ENCODE peak calls at places on chromosomes 7 and 10, in five cellular contexts. One of them, this sample, is unnamed. For H3K4me1, the result is how much of the 10 kb centered on the place peaks cover.

GRCh38 chr7:70668606-70669358 is 463.2 kb upstream of the GALNT17 start:
- DNase-seq in cardiac muscle cell: peak
- DNase-seq in PC-9: no peak
- DNase-seq in left ventricle myocardium inferior: peak
- DNase-seq in upper lobe of right lung: no peak
- DNase-seq in this sample: peak

GRCh38 chr10:82551501-82551900 is 676.5 kb downstream of the NRG3 start:
- DNase-seq in cardiac muscle cell: no peak
- DNase-seq in left ventricle myocardium inferior: no peak
- DNase-seq in PC-9: no peak
- DNase-seq in upper lobe of right lung: no peak
- DNase-seq in this sample: no peak

GRCh38 chr7:96311967-96312366 is 9.9 kb downstream of the SLC25A13 start:
- DNase-seq in upper lobe of right lung: no peak
- DNase-seq in cardiac muscle cell: peak
- DNase-seq in left ventricle myocardium inferior: peak
- DNase-seq in PC-9: no peak
- DNase-seq in this sample: peak

GRCh38 chr7:18753972-18754610 is 258.5 kb downstream of the HDAC9 start:
- DNase-seq in PC-9: no peak
- DNase-seq in left ventricle myocardium inferior: no peak
- DNase-seq in cardiac muscle cell: no peak
- DNase-seq in upper lobe of right lung: no peak
- DNase-seq in this sample: no peak

GRCh38 chr10:69179089-69179742 is 818 bp upstream of the SUPV3L1 start:
- DNase-seq in PC-9: no peak
- DNase-seq in upper lobe of right lung: no peak
- DNase-seq in left ventricle myocardium inferior: no peak
- DNase-seq in cardiac muscle cell: no peak
- DNase-seq in this sample: no peak

GRCh38 chr7:88309845-88310244 is 3.2 kb upstream of the STEAP4 start:
- DNase-seq in cardiac muscle cell: no peak
- DNase-seq in PC-9: no peak
- DNase-seq in upper lobe of right lung: no peak
- DNase-seq in left ventricle myocardium inferior: no peak
- DNase-seq in this sample: no peak

GRCh38 chr10:7258948-7259523 is 151.8 kb downstream of the SFMBT2 start:
- DNase-seq in left ventricle myocardium inferior: no peak
- DNase-seq in cardiac muscle cell: no peak
- DNase-seq in PC-9: no peak
- DNase-seq in upper lobe of right lung: no peak
- DNase-seq in this sample: no peak

GRCh38 chr7:30652951-30653641 is 29.2 kb downstream of the CRHR2 start:
- DNase-seq in cardiac muscle cell: peak
- DNase-seq in PC-9: no peak
- DNase-seq in upper lobe of right lung: peak
- DNase-seq in left ventricle myocardium inferior: no peak
- DNase-seq in this sample: no peak

GRCh38 chr7:913736-914520 is 37.6 kb downstream of the GET4 start:
- DNase-seq in left ventricle myocardium inferior: no peak
- DNase-seq in upper lobe of right lung: no peak
- DNase-seq in cardiac muscle cell: no peak
- DNase-seq in PC-9: peak
- DNase-seq in this sample: peak

GRCh38 chr10:132541129-132541528 is 3.5 kb downstream of the INPP5A start:
- DNase-seq in upper lobe of right lung: no peak
- DNase-seq in cardiac muscle cell: no peak
- DNase-seq in left ventricle myocardium inferior: no peak
- DNase-seq in PC-9: no peak
- DNase-seq in this sample: no peak

GRCh38 chr7:137628211-137628610 is 218.6 kb downstream of the DGKI start:
- DNase-seq in cardiac muscle cell: no peak
- DNase-seq in PC-9: no peak
- DNase-seq in upper lobe of right lung: no peak
- DNase-seq in left ventricle myocardium inferior: no peak
- DNase-seq in this sample: no peak

GRCh38 chr7:137626469-137627067 is 220.2 kb downstream of the DGKI start:
- DNase-seq in left ventricle myocardium inferior: no peak
- DNase-seq in cardiac muscle cell: peak
- DNase-seq in PC-9: peak
- DNase-seq in upper lobe of right lung: no peak
- DNase-seq in this sample: no peak

GRCh38 chr7:137625197-137625596 is 221.6 kb downstream of the DGKI start:
- DNase-seq in PC-9: no peak
- DNase-seq in left ventricle myocardium inferior: no peak
- DNase-seq in cardiac muscle cell: no peak
- DNase-seq in upper lobe of right lung: no peak
- DNase-seq in this sample: no peak
- TF ChIP-seq CTCF in PC-9: peak
- TF ChIP-seq CTCF in left ventricle myocardium inferior: no peak
- TF ChIP-seq CTCF in cardiac muscle cell: no peak
- TF ChIP-seq CTCF in upper lobe of right lung: no peak
- TF ChIP-seq CTCF in this sample: no peak

DNA sequence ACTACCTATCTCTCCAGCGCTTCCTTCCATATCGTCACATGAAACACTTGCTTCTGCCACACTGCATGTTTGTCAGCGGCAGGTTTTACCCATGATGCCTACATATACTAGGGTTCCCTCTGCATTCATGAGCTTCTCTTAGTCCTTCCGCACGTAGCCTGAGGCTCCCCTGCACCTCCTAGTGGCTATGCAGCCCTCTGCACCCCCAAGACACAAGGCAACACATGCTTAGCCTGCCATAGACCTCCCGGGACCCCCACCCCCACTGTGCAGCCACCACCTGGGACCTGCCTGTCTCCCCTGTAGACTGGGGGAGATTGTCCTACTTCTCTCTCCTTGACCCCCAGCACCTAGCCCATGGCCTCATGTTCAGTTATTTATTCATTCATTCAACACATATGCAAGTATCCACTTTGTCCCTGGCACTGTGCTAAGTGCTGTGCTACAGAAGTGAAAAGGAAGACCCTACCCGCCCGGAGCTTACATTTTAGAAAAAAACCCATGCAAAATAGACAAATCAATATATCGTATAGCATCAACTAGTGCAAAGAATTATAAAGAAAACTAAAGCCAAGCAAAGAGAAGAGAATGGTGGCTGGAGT is 23.5 kb downstream of the TMEM273 start:
- DNase-seq in upper lobe of right lung: no peak
- DNase-seq in left ventricle myocardium inferior: no peak
- DNase-seq in cardiac muscle cell: peak
- DNase-seq in PC-9: no peak
- DNase-seq in this sample: no peak
- H3K4me1 ChIP-seq in upper lobe of right lung: under half
- H3K4me1 ChIP-seq in left ventricle myocardium inferior: under half
- H3K4me1 ChIP-seq in cardiac muscle cell: under half
- H3K4me1 ChIP-seq in PC-9: under half
- H3K4me1 ChIP-seq in this sample: under half

DNA sequence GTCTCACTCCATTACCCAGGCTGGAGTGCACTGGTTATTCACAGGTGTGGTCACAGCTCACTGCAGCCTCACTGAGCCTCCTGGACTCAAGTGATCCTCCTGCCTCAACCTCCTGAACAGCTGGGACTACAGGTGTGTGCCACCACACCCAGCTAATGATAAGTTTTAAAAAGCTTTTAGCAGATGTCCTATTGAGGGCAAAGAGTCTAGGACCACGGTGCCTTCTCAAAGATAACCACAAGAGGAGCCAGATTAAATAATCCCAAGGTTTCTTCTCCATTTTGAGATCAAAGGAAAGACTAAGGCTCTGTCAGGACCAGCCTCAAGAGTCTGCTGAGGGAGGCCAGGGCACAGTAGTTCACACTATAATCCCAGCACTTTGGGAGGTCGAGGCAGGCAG is 4.7 kb downstream of the ATP5MF start:
- DNase-seq in upper lobe of right lung: no peak
- DNase-seq in left ventricle myocardium inferior: no peak
- DNase-seq in PC-9: no peak
- DNase-seq in cardiac muscle cell: no peak
- DNase-seq in this sample: no peak
- TF ChIP-seq CTCF in upper lobe of right lung: no peak
- TF ChIP-seq CTCF in left ventricle myocardium inferior: no peak
- TF ChIP-seq CTCF in PC-9: no peak
- TF ChIP-seq CTCF in cardiac muscle cell: no peak
- TF ChIP-seq CTCF in this sample: no peak

DNA sequence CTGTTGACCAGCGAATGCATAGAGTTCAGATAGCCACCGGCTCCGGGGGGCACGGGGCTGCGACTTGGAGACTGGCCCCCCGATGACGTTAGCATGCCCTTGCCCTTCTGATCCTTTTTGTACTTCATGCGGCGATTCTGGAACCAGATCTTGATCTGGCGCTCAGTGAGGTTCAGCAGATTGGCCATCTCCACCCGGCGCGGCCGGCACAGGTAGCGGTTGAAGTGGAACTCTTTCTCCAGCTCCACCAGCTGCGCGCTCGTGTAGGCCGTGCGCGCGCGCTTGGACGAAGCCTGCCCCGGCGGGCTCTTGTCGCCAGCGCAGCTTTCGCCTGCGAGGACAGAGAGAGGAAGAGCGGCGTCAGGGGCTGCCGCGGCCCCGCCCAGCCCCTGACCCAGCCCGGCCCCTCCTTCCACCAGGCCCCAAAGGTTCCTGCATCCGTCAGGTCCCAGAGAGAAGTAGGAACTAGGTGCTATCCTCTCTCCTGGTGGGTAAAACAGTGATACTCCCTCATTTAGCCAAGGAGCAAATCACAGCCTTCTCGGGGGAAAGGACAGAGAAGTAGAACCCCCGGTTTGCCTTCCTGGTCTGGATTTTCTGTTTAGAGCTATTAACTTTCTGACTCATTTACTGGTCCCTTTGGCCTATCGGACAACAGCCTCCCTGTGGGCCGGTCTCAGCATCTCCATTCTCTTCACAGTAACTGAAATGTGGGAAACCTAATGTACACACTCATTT is 6.1 kb upstream of the HOXA2 start:
- DNase-seq in left ventricle myocardium inferior: no peak
- DNase-seq in PC-9: no peak
- DNase-seq in upper lobe of right lung: no peak
- DNase-seq in cardiac muscle cell: peak
- DNase-seq in this sample: no peak
- H3K4me1 ChIP-seq in left ventricle myocardium inferior: under half
- H3K4me1 ChIP-seq in PC-9: under half
- H3K4me1 ChIP-seq in upper lobe of right lung: under half
- H3K4me1 ChIP-seq in cardiac muscle cell: under half
- H3K4me1 ChIP-seq in this sample: under half

This sample was measured in prostate gland.